ENCODE peak calls at places on chromosomes 3 and 15, in eight cellular contexts. S is T-helper 1 cell; B is lower leg skin; I is mammary epithelial cell; M is Panc1; F is OCI-LY7; E is stimulated activated CD8-positive, alpha-beta memory T cell treated with anti-CD3 and anti-CD28 coated beads, Interleukin-2, amount 100 ng/mL, for 1 hour; L is mesothelial cell of epicardium. J is an unnamed sample.

GRCh38 chr15:77507151-77507847 is 86.6 kb downstream of the HMG20A start:
- DNase-seq in S (no peak), B (peak), I (peak), M (no peak), F (no peak), E (no peak), L (no peak), J (no peak)

GRCh38 chr3:66822059-66823009 is 175.8 kb upstream of the KBTBD8 start:
- DNase-seq in S (peak), B (peak), I (peak), M (no peak), F (peak), E (peak), L (no peak), J (peak)

GRCh38 chr3:99919694-99920093 is 102.0 kb downstream of the CMSS1 start:
- DNase-seq in S (no peak), B (no peak), I (no peak), M (no peak), F (no peak), E (no peak), L (no peak), J (no peak)

GRCh38 chr3:178584722-178585121 is 48.5 kb downstream of the KCNMB2 start:
- DNase-seq in S (no peak), B (no peak), I (no peak), M (no peak), F (no peak), E (no peak), L (no peak), J (no peak)

GRCh38 chr15:74253276-74253921 is 17.3 kb downstream of the CCDC33 start:
- DNase-seq in S (no peak), B (no peak), I (no peak), M (no peak), F (peak), E (no peak), L (no peak), J (no peak)

GRCh38 chr15:60590935-60591490 is 112.1 kb upstream of the ICE2 start:
- DNase-seq in S (peak), B (peak), I (no peak), M (no peak), F (no peak), E (no peak), L (peak), J (no peak)

GRCh38 chr3:135097276-135097946 is 302.4 kb downstream of the EPHB1 start:
- DNase-seq in S (no peak), B (no peak), I (no peak), M (no peak), F (no peak), E (no peak), L (no peak), J (no peak)

GRCh38 chr3:18439281-18439680 is 14.1 kb upstream of the SATB1 start:
- DNase-seq in S (no peak), B (no peak), I (no peak), M (no peak), F (no peak), E (no peak), L (no peak), J (no peak)

GRCh38 chr3:46090161-46090591 is 62.9 kb upstream of the XCR1 start:
- DNase-seq in S (peak), B (no peak), I (peak), M (no peak), F (no peak), E (no peak), L (no peak), J (no peak)

GRCh38 chr3:186459108-186459467 is 85.1 kb downstream of the CRYGS start:
- DNase-seq in S (no peak), B (no peak), I (no peak), M (no peak), F (no peak), E (no peak), L (no peak), J (no peak)

GRCh38 chr3:33581666-33582065 is 136.4 kb downstream of the CLASP2 start:
- DNase-seq in S (no peak), B (no peak), I (no peak), M (no peak), F (no peak), E (no peak), L (no peak), J (no peak)

GRCh38 chr15:100836501-100836900 is 43.1 kb upstream of the ALDH1A3 start:
- DNase-seq in S (no peak), B (no peak), I (no peak), M (no peak), F (no peak), E (no peak), L (no peak), J (no peak)

GRCh38 chr3:97942801-97943546 is 29.3 kb downstream of the RIOX2 start:
- DNase-seq in S (peak), B (no peak), I (peak), M (no peak), F (no peak), E (no peak), L (no peak), J (no peak)

GRCh38 chr15:101489633-101490407 is at the start of gene PCSK6:
- DNase-seq in S (no peak), B (no peak), I (no peak), M (no peak), F (no peak), E (no peak), L (no peak), J (no peak)

GRCh38 chr3:61600195-61600594 is 38.8 kb downstream of the PTPRG start:
- DNase-seq in S (no peak), B (no peak), I (peak), M (no peak), F (no peak), E (no peak), L (no peak), J (no peak)

GRCh38 chr3:197420566-197420965 is 122.2 kb upstream of the DLG1 start:
- DNase-seq in S (no peak), B (no peak), I (no peak), M (no peak), F (no peak), E (no peak), L (no peak), J (no peak)

GRCh38 chr3:110314512-110315114 is 757.0 kb upstream of the NECTIN3 start:
- DNase-seq in S (peak), B (peak), I (peak), M (peak), F (peak), E (peak), L (no peak), J (peak)

GRCh38 chr15:80433836-80434235 is 29.7 kb downstream of the ARNT2 start:
- DNase-seq in S (no peak), B (no peak), I (no peak), M (no peak), F (no peak), E (no peak), L (no peak), J (no peak)